ENCODE peak calls at places on chromosomes 3 and 15, in five cellular contexts. E is KBM-7; C is HEK293T; H is amniotic epithelial cell; Y is effector memory CD8-positive, alpha-beta T cell. T is an unnamed sample.

GRCh38 chr3:87246662-87247061 is 19.6 kb downstream of the CHMP2B start:
- DNase-seq in E (no peak), C (no peak), H (peak), Y (no peak), T (no peak)

GRCh38 chr15:25763206-25763880 is 99.8 kb downstream of the ATP10A start:
- DNase-seq in E (no peak), C (no peak), H (no peak), Y (no peak), T (no peak)

GRCh38 chr3:138862531-138862923 is 27.8 kb upstream of the PIK3CB start:
- DNase-seq in E (peak), C (no peak), H (no peak), Y (no peak), T (no peak)

GRCh38 chr3:133394561-133395311 is 5.1 kb upstream of the BFSP2 start:
- DNase-seq in E (no peak), C (no peak), H (no peak), Y (no peak), T (no peak)

GRCh38 chr3:11820540-11821041 is 26.1 kb downstream of the TAMM41 start:
- DNase-seq in E (no peak), C (peak), H (peak), Y (no peak), T (no peak)

GRCh38 chr15:58988011-58988785 is 735 bp downstream of the RNF111 start:
- DNase-seq in E (peak), C (peak), H (peak), Y (peak), T (peak)

GRCh38 chr3:109874900-109875735 is 537.8 kb upstream of the DPPA4 start:
- DNase-seq in E (no peak), C (no peak), H (no peak), Y (no peak), T (no peak)

GRCh38 chr3:133460809-133461208 is 61.0 kb downstream of the BFSP2 start:
- DNase-seq in E (no peak), C (no peak), H (no peak), Y (no peak), T (no peak)

GRCh38 chr3:18432752-18433151 is 7.6 kb upstream of the SATB1 start:
- DNase-seq in E (no peak), C (no peak), H (no peak), Y (no peak), T (no peak)

GRCh38 chr15:62663547-62663946 is 379.0 kb upstream of the TPM1 start:
- DNase-seq in E (no peak), C (no peak), H (no peak), Y (no peak), T (no peak)

GRCh38 chr3:131728898-131729297 is 226.1 kb upstream of the MRPL3 start:
- DNase-seq in E (no peak), C (no peak), H (no peak), Y (no peak), T (no peak)

GRCh38 chr3:133425898-133426297 is 26.0 kb downstream of the BFSP2 start:
- DNase-seq in E (no peak), C (no peak), H (no peak), Y (no peak), T (no peak)

GRCh38 chr15:66287461-66288055 is 5.8 kb upstream of the DIS3L start:
- DNase-seq in E (peak), C (peak), H (peak), Y (no peak), T (no peak)

GRCh38 chr3:113300596-113300995 is 89.2 kb downstream of the BOC start:
- DNase-seq in E (no peak), C (no peak), H (no peak), Y (no peak), T (no peak)

GRCh38 chr3:12886736-12887135 is 45.4 kb upstream of the RPL32 start:
- DNase-seq in E (no peak), C (no peak), H (no peak), Y (no peak), T (no peak)

GRCh38 chr3:68893600-68894239 is 38.6 kb downstream of the TAFA4 start:
- DNase-seq in E (peak), C (peak), H (peak), Y (no peak), T (no peak)

GRCh38 chr3:170555329-170555728 is 30.5 kb downstream of the SLC7A14 start:
- DNase-seq in E (no peak), C (no peak), H (peak), Y (no peak), T (no peak)

GRCh38 chr15:34055868-34056595 is 17.0 kb upstream of the AVEN start:
- DNase-seq in E (no peak), C (no peak), H (peak), Y (no peak), T (no peak)

GRCh38 chr3:55065331-55065730 is 137.5 kb upstream of the LRTM1 start:
- DNase-seq in E (no peak), C (no peak), H (peak), Y (no peak), T (no peak)

GRCh38 chr3:28109829-28110228 is 131.6 kb upstream of the CMC1 start:
- DNase-seq in E (no peak), C (no peak), H (no peak), Y (no peak), T (no peak)

GRCh38 chr15:52100807-52101206 is 11.8 kb downstream of the BCL2L10 start:
- DNase-seq in E (no peak), C (no peak), H (peak), Y (no peak), T (no peak)

GRCh38 chr3:10516835-10517465 is 11.6 kb upstream of the ATP2B2 start:
- DNase-seq in E (no peak), C (no peak), H (no peak), Y (no peak), T (no peak)

GRCh38 chr15:81373996-81374395 is at the start of gene TMC3:
- DNase-seq in E (no peak), C (no peak), H (no peak), Y (no peak), T (no peak)

GRCh38 chr15:94677202-94677790 is 445.9 kb downstream of the MCTP2 start:
- DNase-seq in E (no peak), C (no peak), H (no peak), Y (no peak), T (no peak)

T was measured in effector CD8-positive, alpha-beta T cell.